ENCODE peak calls at places on chromosomes 13 and 19, in four cellular contexts. One of them, this sample, is unnamed.

GRCh38 chr19:11151181-11151580 is 4.4 kb downstream of the SPC24 start:
- DNase-seq in stimulated activated CD4-positive, alpha-beta T cell treated with anti-CD3 and anti-CD28 coated beads, TNF-alpha, amount 100 ng/mL, for 24 hours: no peak
- DNase-seq in Kasumi-1: no peak
- DNase-seq in Daoy: no peak
- DNase-seq in this sample: no peak

GRCh38 chr19:39823693-39824092 is 10.3 kb downstream of the DYRK1B start:
- DNase-seq in stimulated activated CD4-positive, alpha-beta T cell treated with anti-CD3 and anti-CD28 coated beads, TNF-alpha, amount 100 ng/mL, for 24 hours: no peak
- DNase-seq in Daoy: no peak
- DNase-seq in Kasumi-1: no peak
- DNase-seq in this sample: no peak

GRCh38 chr19:44603201-44603945 is 10.0 kb upstream of the IGSF23 start:
- DNase-seq in stimulated activated CD4-positive, alpha-beta T cell treated with anti-CD3 and anti-CD28 coated beads, TNF-alpha, amount 100 ng/mL, for 24 hours: no peak
- DNase-seq in Daoy: peak; percentile 54
- DNase-seq in Kasumi-1: no peak
- DNase-seq in this sample: no peak

GRCh38 chr13:43061496-43062280 is 38.3 kb downstream of the DNAJC15 start:
- DNase-seq in Daoy: no peak
- DNase-seq in Kasumi-1: no peak
- DNase-seq in stimulated activated CD4-positive, alpha-beta T cell treated with anti-CD3 and anti-CD28 coated beads, TNF-alpha, amount 100 ng/mL, for 24 hours: peak; percentile 9
- DNase-seq in this sample: no peak

GRCh38 chr19:405138-405965 is 3.6 kb downstream of the C2CD4C start:
- DNase-seq in Kasumi-1: no peak
- DNase-seq in stimulated activated CD4-positive, alpha-beta T cell treated with anti-CD3 and anti-CD28 coated beads, TNF-alpha, amount 100 ng/mL, for 24 hours: no peak
- DNase-seq in Daoy: no peak
- DNase-seq in this sample: no peak

GRCh38 chr13:107977175-107977574 is 238.2 kb downstream of the LIG4 start:
- DNase-seq in stimulated activated CD4-positive, alpha-beta T cell treated with anti-CD3 and anti-CD28 coated beads, TNF-alpha, amount 100 ng/mL, for 24 hours: no peak
- DNase-seq in Daoy: no peak
- DNase-seq in Kasumi-1: no peak
- DNase-seq in this sample: no peak

GRCh38 chr19:51354742-51355148 is 11.4 kb downstream of the ETFB start:
- DNase-seq in Kasumi-1: no peak
- DNase-seq in Daoy: no peak
- DNase-seq in stimulated activated CD4-positive, alpha-beta T cell treated with anti-CD3 and anti-CD28 coated beads, TNF-alpha, amount 100 ng/mL, for 24 hours: no peak
- DNase-seq in this sample: peak; percentile 96

GRCh38 chr13:64912141-64912540 is 2318.0 kb downstream of the PCDH9 start:
- DNase-seq in stimulated activated CD4-positive, alpha-beta T cell treated with anti-CD3 and anti-CD28 coated beads, TNF-alpha, amount 100 ng/mL, for 24 hours: no peak
- DNase-seq in Daoy: no peak
- DNase-seq in Kasumi-1: peak; percentile 15
- DNase-seq in this sample: no peak

GRCh38 chr19:1785310-1785709 is 26.8 kb downstream of the ATP8B3 start:
- DNase-seq in stimulated activated CD4-positive, alpha-beta T cell treated with anti-CD3 and anti-CD28 coated beads, TNF-alpha, amount 100 ng/mL, for 24 hours: no peak
- DNase-seq in Kasumi-1: no peak
- DNase-seq in Daoy: no peak
- DNase-seq in this sample: no peak

GRCh38 chr13:84737671-84738070 is 855.4 kb upstream of the SLITRK1 start:
- DNase-seq in stimulated activated CD4-positive, alpha-beta T cell treated with anti-CD3 and anti-CD28 coated beads, TNF-alpha, amount 100 ng/mL, for 24 hours: no peak
- DNase-seq in Daoy: no peak
- DNase-seq in Kasumi-1: no peak
- DNase-seq in this sample: no peak

GRCh38 chr13:26220575-26220974 is 1.5 kb downstream of the RNF6 start:
- DNase-seq in stimulated activated CD4-positive, alpha-beta T cell treated with anti-CD3 and anti-CD28 coated beads, TNF-alpha, amount 100 ng/mL, for 24 hours: no peak
- DNase-seq in Daoy: peak; percentile 29
- DNase-seq in Kasumi-1: no peak
- DNase-seq in this sample: no peak

GRCh38 chr19:3949997-3950859 is 17.4 kb downstream of the NMRK2 start:
- DNase-seq in Daoy: no peak
- DNase-seq in stimulated activated CD4-positive, alpha-beta T cell treated with anti-CD3 and anti-CD28 coated beads, TNF-alpha, amount 100 ng/mL, for 24 hours: no peak
- DNase-seq in Kasumi-1: no peak
- DNase-seq in this sample: no peak

GRCh38 chr19:2603320-2603719 is 99.2 kb downstream of the GNG7 start:
- DNase-seq in Kasumi-1: no peak
- DNase-seq in stimulated activated CD4-positive, alpha-beta T cell treated with anti-CD3 and anti-CD28 coated beads, TNF-alpha, amount 100 ng/mL, for 24 hours: no peak
- DNase-seq in Daoy: peak; percentile 52
- DNase-seq in this sample: no peak

GRCh38 chr13:55106509-55106908 is 2034.2 kb upstream of the PRR20A start:
- DNase-seq in stimulated activated CD4-positive, alpha-beta T cell treated with anti-CD3 and anti-CD28 coated beads, TNF-alpha, amount 100 ng/mL, for 24 hours: no peak
- DNase-seq in Daoy: no peak
- DNase-seq in Kasumi-1: no peak
- DNase-seq in this sample: no peak

GRCh38 chr19:40165362-40165937 is 25.8 kb upstream of the MAP3K10 start:
- DNase-seq in Kasumi-1: peak; percentile 78
- DNase-seq in stimulated activated CD4-positive, alpha-beta T cell treated with anti-CD3 and anti-CD28 coated beads, TNF-alpha, amount 100 ng/mL, for 24 hours: peak; percentile 59
- DNase-seq in Daoy: peak; percentile 71
- DNase-seq in this sample: peak; percentile 49

GRCh38 chr19:55702131-55702627 is 27.2 kb downstream of the EPN1 start:
- DNase-seq in Daoy: no peak
- DNase-seq in Kasumi-1: no peak
- DNase-seq in stimulated activated CD4-positive, alpha-beta T cell treated with anti-CD3 and anti-CD28 coated beads, TNF-alpha, amount 100 ng/mL, for 24 hours: no peak
- DNase-seq in this sample: peak; percentile 83

GRCh38 chr19:11463391-11463790 is 17.5 kb downstream of the ELAVL3 start:
- DNase-seq in stimulated activated CD4-positive, alpha-beta T cell treated with anti-CD3 and anti-CD28 coated beads, TNF-alpha, amount 100 ng/mL, for 24 hours: no peak
- DNase-seq in Kasumi-1: no peak
- DNase-seq in Daoy: no peak
- DNase-seq in this sample: no peak

GRCh38 chr13:93723316-93723715 is 496.7 kb downstream of the GPC6 start:
- DNase-seq in stimulated activated CD4-positive, alpha-beta T cell treated with anti-CD3 and anti-CD28 coated beads, TNF-alpha, amount 100 ng/mL, for 24 hours: no peak
- DNase-seq in Daoy: no peak
- DNase-seq in Kasumi-1: no peak
- DNase-seq in this sample: no peak

GRCh38 chr13:46551410-46552301 is 1.3 kb upstream of the LRCH1 start:
- DNase-seq in Daoy: peak; percentile 70
- DNase-seq in Kasumi-1: peak; percentile 83
- DNase-seq in stimulated activated CD4-positive, alpha-beta T cell treated with anti-CD3 and anti-CD28 coated beads, TNF-alpha, amount 100 ng/mL, for 24 hours: peak; percentile 70
- DNase-seq in this sample: peak; percentile 87

GRCh38 chr19:58117841-58118575 is 20.0 kb upstream of the ZSCAN18 start:
- DNase-seq in stimulated activated CD4-positive, alpha-beta T cell treated with anti-CD3 and anti-CD28 coated beads, TNF-alpha, amount 100 ng/mL, for 24 hours: no peak
- DNase-seq in Kasumi-1: no peak
- DNase-seq in Daoy: no peak
- DNase-seq in this sample: no peak

GRCh38 chr13:41411536-41411935 is 45.8 kb upstream of the RGCC start:
- DNase-seq in stimulated activated CD4-positive, alpha-beta T cell treated with anti-CD3 and anti-CD28 coated beads, TNF-alpha, amount 100 ng/mL, for 24 hours: no peak
- DNase-seq in Daoy: peak; percentile 17
- DNase-seq in Kasumi-1: peak; percentile 28
- DNase-seq in this sample: peak; percentile 72

GRCh38 chr19:40519352-40520322 is 52.8 kb downstream of the SPTBN4 start:
- DNase-seq in Daoy: no peak
- DNase-seq in stimulated activated CD4-positive, alpha-beta T cell treated with anti-CD3 and anti-CD28 coated beads, TNF-alpha, amount 100 ng/mL, for 24 hours: no peak
- DNase-seq in Kasumi-1: no peak
- DNase-seq in this sample: peak; percentile 52

GRCh38 chr19:39199025-39199424 is 2.3 kb downstream of the NCCRP1 start:
- DNase-seq in stimulated activated CD4-positive, alpha-beta T cell treated with anti-CD3 and anti-CD28 coated beads, TNF-alpha, amount 100 ng/mL, for 24 hours: no peak
- DNase-seq in Daoy: peak; percentile 64
- DNase-seq in Kasumi-1: no peak
- DNase-seq in this sample: no peak

GRCh38 chr19:6654347-6655310 is 15.3 kb downstream of the TNFSF14 start:
- DNase-seq in Daoy: no peak
- DNase-seq in Kasumi-1: peak; percentile 12
- DNase-seq in stimulated activated CD4-positive, alpha-beta T cell treated with anti-CD3 and anti-CD28 coated beads, TNF-alpha, amount 100 ng/mL, for 24 hours: peak; percentile 64
- DNase-seq in this sample: no peak

GRCh38 chr13:100674848-100675659 is 459 bp upstream of the TMTC4 start:
- DNase-seq in Kasumi-1: peak; percentile 95
- DNase-seq in Daoy: peak; percentile 98
- DNase-seq in stimulated activated CD4-positive, alpha-beta T cell treated with anti-CD3 and anti-CD28 coated beads, TNF-alpha, amount 100 ng/mL, for 24 hours: peak; percentile 100
- DNase-seq in this sample: peak; percentile 100

GRCh38 chr19:48997972-48998371 is 4.3 kb downstream of the RUVBL2 start:
- DNase-seq in Kasumi-1: peak; percentile 58
- DNase-seq in stimulated activated CD4-positive, alpha-beta T cell treated with anti-CD3 and anti-CD28 coated beads, TNF-alpha, amount 100 ng/mL, for 24 hours: peak; percentile 47
- DNase-seq in Daoy: peak; percentile 66
- DNase-seq in this sample: peak; percentile 79

This sample was measured in Caco-2.